ENCODE peak calls at places on chromosomes 7 and 10, in six cellular contexts. One of them, this sample, is unnamed.

GRCh38 chr10:1595242-1595600 is 142.1 kb downstream of the ADARB2 start:
- DNase-seq in activated T-cell treated with anti-CD3 and anti-CD28 coated beads for 4 hours: no peak
- DNase-seq in lung: no peak
- DNase-seq in NB4: no peak
- DNase-seq in non-pigmented ciliary epithelial cell: no peak
- DNase-seq in psoas muscle: no peak
- DNase-seq in this sample: no peak

GRCh38 chr7:106284516-106285050 is at the start of gene NAMPT:
- DNase-seq in activated T-cell treated with anti-CD3 and anti-CD28 coated beads for 4 hours: no peak
- DNase-seq in lung: peak
- DNase-seq in NB4: peak
- DNase-seq in non-pigmented ciliary epithelial cell: no peak
- DNase-seq in psoas muscle: no peak
- DNase-seq in this sample: no peak

GRCh38 chr7:94513565-94513860 is 3.9 kb downstream of the CASD1 start:
- DNase-seq in activated T-cell treated with anti-CD3 and anti-CD28 coated beads for 4 hours: no peak
- DNase-seq in lung: no peak
- DNase-seq in NB4: no peak
- DNase-seq in non-pigmented ciliary epithelial cell: no peak
- DNase-seq in psoas muscle: no peak
- DNase-seq in this sample: no peak

GRCh38 chr7:131625817-131626372 is 69.5 kb upstream of the PODXL start:
- DNase-seq in activated T-cell treated with anti-CD3 and anti-CD28 coated beads for 4 hours: no peak
- DNase-seq in lung: no peak
- DNase-seq in NB4: no peak
- DNase-seq in non-pigmented ciliary epithelial cell: peak
- DNase-seq in psoas muscle: peak
- DNase-seq in this sample: no peak

GRCh38 chr7:150898475-150899011 is 46.2 kb downstream of the AOC1 start:
- DNase-seq in activated T-cell treated with anti-CD3 and anti-CD28 coated beads for 4 hours: peak
- DNase-seq in lung: peak
- DNase-seq in NB4: peak
- DNase-seq in non-pigmented ciliary epithelial cell: no peak
- DNase-seq in psoas muscle: peak
- DNase-seq in this sample: peak

GRCh38 chr7:104005197-104005596 is 15.7 kb upstream of the RELN start:
- DNase-seq in activated T-cell treated with anti-CD3 and anti-CD28 coated beads for 4 hours: no peak
- DNase-seq in lung: no peak
- DNase-seq in NB4: peak
- DNase-seq in non-pigmented ciliary epithelial cell: peak
- DNase-seq in psoas muscle: no peak
- DNase-seq in this sample: no peak

GRCh38 chr7:123864438-123864837 is 19.5 kb downstream of the HYAL4 start:
- DNase-seq in activated T-cell treated with anti-CD3 and anti-CD28 coated beads for 4 hours: no peak
- DNase-seq in lung: no peak
- DNase-seq in NB4: no peak
- DNase-seq in non-pigmented ciliary epithelial cell: no peak
- DNase-seq in psoas muscle: no peak
- DNase-seq in this sample: no peak

GRCh38 chr10:116110736-116111135 is 162.3 kb downstream of the GFRA1 start:
- DNase-seq in activated T-cell treated with anti-CD3 and anti-CD28 coated beads for 4 hours: no peak
- DNase-seq in lung: no peak
- DNase-seq in NB4: no peak
- DNase-seq in non-pigmented ciliary epithelial cell: no peak
- DNase-seq in psoas muscle: no peak
- DNase-seq in this sample: no peak

GRCh38 chr7:76512941-76513816 is 2.8 kb downstream of the UPK3B start:
- DNase-seq in activated T-cell treated with anti-CD3 and anti-CD28 coated beads for 4 hours: no peak
- DNase-seq in lung: peak
- DNase-seq in NB4: peak
- DNase-seq in non-pigmented ciliary epithelial cell: no peak
- DNase-seq in psoas muscle: peak
- DNase-seq in this sample: no peak

GRCh38 chr7:112938895-112939588 is 147.6 kb downstream of the GPR85 start:
- DNase-seq in activated T-cell treated with anti-CD3 and anti-CD28 coated beads for 4 hours: peak
- DNase-seq in lung: peak
- DNase-seq in NB4: no peak
- DNase-seq in non-pigmented ciliary epithelial cell: no peak
- DNase-seq in psoas muscle: peak
- DNase-seq in this sample: no peak

GRCh38 chr10:126270116-126270515 is 118.2 kb downstream of the ADAM12 start:
- DNase-seq in activated T-cell treated with anti-CD3 and anti-CD28 coated beads for 4 hours: no peak
- DNase-seq in lung: no peak
- DNase-seq in NB4: no peak
- DNase-seq in non-pigmented ciliary epithelial cell: no peak
- DNase-seq in psoas muscle: no peak
- DNase-seq in this sample: no peak